ENCODE peak calls at places on chromosomes 11 and 22, in six cellular contexts. P, K, B, W, O and U are unnamed samples.
A peak's percentile ranks its signal among the peaks of the same experiment; 100 is the strongest.

GRCh38 chr11:121091492-121092179 is 9.4 kb upstream of the TECTA start:
- DNase-seq in P (no peak), K (no peak), B (no peak), W (peak; percentile 57), O (no peak), U (peak; percentile 99)

GRCh38 chr11:60924906-60925684 is 835 bp downstream of the TMEM132A start:
- DNase-seq in P (no peak), K (no peak), B (no peak), W (no peak), O (no peak), U (no peak)

GRCh38 chr11:124086447-124086846 is 28.8 kb upstream of the VWA5A start:
- DNase-seq in P (no peak), K (no peak), B (no peak), W (no peak), O (no peak), U (no peak)

GRCh38 chr11:65419773-65420481 is 2.7 kb upstream of the NEAT1 start:
- DNase-seq in P (peak; percentile 90), K (peak; percentile 98), B (peak; percentile 54), W (peak; percentile 65), O (peak; percentile 92), U (peak; percentile 85)

GRCh38 chr11:14617241-14618027 is 26.2 kb upstream of the PDE3B start:
- DNase-seq in P (no peak), K (no peak), B (no peak), W (no peak), O (no peak), U (no peak)

GRCh38 chr22:41696714-41697113 is 2.6 kb upstream of the MEI1 start:
- DNase-seq in P (no peak), K (peak; percentile 64), B (no peak), W (no peak), O (no peak), U (peak; percentile 18)

GRCh38 chr11:67411785-67412152 is 3.7 kb upstream of the CARNS1 start:
- DNase-seq in P (no peak), K (no peak), B (no peak), W (no peak), O (no peak), U (no peak)

GRCh38 chr11:115996125-115996807 is 492.1 kb upstream of the CADM1 start:
- DNase-seq in P (no peak), K (no peak), B (no peak), W (no peak), O (no peak), U (no peak)

GRCh38 chr22:47029244-47030001 is 267.0 kb downstream of the TBC1D22A start:
- DNase-seq in P (no peak), K (peak; percentile 59), B (no peak), W (no peak), O (no peak), U (no peak)

GRCh38 chr11:848380-848931 is 5.8 kb downstream of the TSPAN4 start:
- DNase-seq in P (no peak), K (no peak), B (peak; percentile 30), W (peak; percentile 53), O (peak; percentile 44), U (no peak)

GRCh38 chr22:37176464-37177061 is 11.5 kb downstream of the C1QTNF6 start:
- DNase-seq in P (no peak), K (peak; percentile 88), B (no peak), W (peak; percentile 47), O (peak; percentile 82), U (peak; percentile 76)

GRCh38 chr11:61354208-61354607 is 7.5 kb downstream of the CYB561A3 start:
- DNase-seq in P (no peak), K (no peak), B (no peak), W (no peak), O (no peak), U (no peak)